ENCODE peak calls at places on chromosomes 2 and 18, in eight cellular contexts. W is K562; L is fibroblast of the aortic adventitia; Y is psoas muscle; T is H1; M is PC-9; J is CD8-positive, alpha-beta T cell; H is MG63. G is an unnamed sample.

GRCh38 chr18:25646971-25647370 is 295.0 kb upstream of the ZNF521 start:
- DNase-seq in W (no peak), L (peak), Y (no peak), T (no peak), M (no peak), J (no peak), H (no peak), G (no peak)

GRCh38 chr2:54586062-54586982 is 130.2 kb downstream of the SPTBN1 start:
- DNase-seq in W (no peak), L (peak), Y (no peak), T (no peak), M (no peak), J (peak), H (no peak), G (no peak)

GRCh38 chr2:231339318-231339717 is 56.2 kb upstream of the B3GNT7 start:
- DNase-seq in W (no peak), L (no peak), Y (no peak), T (no peak), M (no peak), J (no peak), H (no peak), G (no peak)

GRCh38 chr2:73112913-73113633 is at the start of gene RAB11FIP5:
- DNase-seq in W (peak), L (peak), Y (peak), T (no peak), M (peak), J (peak), H (peak), G (no peak)

GRCh38 chr2:11652555-11652954 is 17.4 kb downstream of the NTSR2 start:
- DNase-seq in W (no peak), L (no peak), Y (no peak), T (no peak), M (no peak), J (no peak), H (no peak), G (no peak)

GRCh38 chr2:100126897-100127401 is 15.4 kb downstream of the AFF3 start:
- DNase-seq in W (no peak), L (no peak), Y (no peak), T (no peak), M (no peak), J (no peak), H (no peak), G (no peak)

GRCh38 chr2:63699549-63699839 is 110.7 kb downstream of the MDH1 start:
- DNase-seq in W (no peak), L (peak), Y (no peak), T (no peak), M (no peak), J (no peak), H (no peak), G (no peak)

GRCh38 chr2:96113367-96113677 is 3.0 kb downstream of the ADRA2B start:
- DNase-seq in W (no peak), L (no peak), Y (no peak), T (no peak), M (no peak), J (no peak), H (no peak), G (no peak)

GRCh38 chr18:50687491-50687890 is 127.6 kb downstream of the MAPK4 start:
- DNase-seq in W (no peak), L (no peak), Y (no peak), T (no peak), M (no peak), J (no peak), H (no peak), G (no peak)

GRCh38 chr18:8364385-8364784 is 244.9 kb upstream of the RAB12 start:
- DNase-seq in W (no peak), L (peak), Y (no peak), T (no peak), M (no peak), J (no peak), H (no peak), G (no peak)

GRCh38 chr2:226671177-226671676 is 128.4 kb downstream of the IRS1 start:
- DNase-seq in W (no peak), L (no peak), Y (no peak), T (no peak), M (no peak), J (no peak), H (no peak), G (no peak)

GRCh38 chr2:201768918-201769317 is 11.8 kb downstream of the ALS2 start:
- DNase-seq in W (no peak), L (peak), Y (no peak), T (no peak), M (no peak), J (no peak), H (peak), G (no peak)

GRCh38 chr2:160658851-160659250 is 165.2 kb upstream of the RBMS1 start:
- DNase-seq in W (no peak), L (peak), Y (no peak), T (no peak), M (no peak), J (no peak), H (no peak), G (no peak)

GRCh38 chr18:45688834-45689233 is 35.1 kb upstream of the SLC14A1 start:
- DNase-seq in W (no peak), L (no peak), Y (no peak), T (no peak), M (no peak), J (peak), H (no peak), G (no peak)

GRCh38 chr2:109523536-109524361 is 90.0 kb downstream of the SEPTIN10 start:
- DNase-seq in W (no peak), L (no peak), Y (no peak), T (no peak), M (no peak), J (no peak), H (no peak), G (no peak)

GRCh38 chr2:217054791-217055190 is 194.9 kb upstream of the TNP1 start:
- DNase-seq in W (no peak), L (no peak), Y (no peak), T (no peak), M (no peak), J (no peak), H (no peak), G (peak)

GRCh38 chr2:201883559-201883958 is 77.2 kb downstream of the CDK15 start:
- DNase-seq in W (no peak), L (no peak), Y (peak), T (no peak), M (no peak), J (no peak), H (no peak), G (no peak)

GRCh38 chr2:173456960-173457359 is 102.3 kb downstream of the CDCA7 start:
- DNase-seq in W (no peak), L (no peak), Y (no peak), T (no peak), M (no peak), J (no peak), H (no peak), G (no peak)

GRCh38 chr2:88054300-88055048 is 1.1 kb downstream of the KRCC1 start:
- DNase-seq in W (no peak), L (peak), Y (no peak), T (no peak), M (no peak), J (peak), H (no peak), G (no peak)

GRCh38 chr2:18342901-18343300 is 217.6 kb downstream of the RDH14 start:
- DNase-seq in W (no peak), L (no peak), Y (no peak), T (no peak), M (no peak), J (no peak), H (no peak), G (no peak)

GRCh38 chr18:9890957-9891356 is 5.2 kb downstream of the TXNDC2 start:
- DNase-seq in W (no peak), L (no peak), Y (no peak), T (no peak), M (no peak), J (no peak), H (no peak), G (no peak)

GRCh38 chr18:79947054-79947755 is 4.2 kb downstream of the SLC66A2 start:
- DNase-seq in W (no peak), L (peak), Y (no peak), T (no peak), M (peak), J (no peak), H (peak), G (no peak)

GRCh38 chr2:42139141-42139540 is 30.0 kb upstream of the EML4 start:
- DNase-seq in W (no peak), L (peak), Y (no peak), T (no peak), M (no peak), J (no peak), H (no peak), G (no peak)

GRCh38 chr18:8020133-8020846 is 453.2 kb downstream of the PTPRM start:
- DNase-seq in W (no peak), L (no peak), Y (no peak), T (no peak), M (no peak), J (no peak), H (no peak), G (no peak)

GRCh38 chr2:237156131-237156856 is 70.6 kb downstream of the COPS8 start:
- DNase-seq in W (no peak), L (no peak), Y (peak), T (no peak), M (no peak), J (no peak), H (peak), G (peak)

GRCh38 chr2:72972744-72973535 is 55.6 kb downstream of the EMX1 start:
- DNase-seq in W (no peak), L (no peak), Y (no peak), T (no peak), M (no peak), J (no peak), H (no peak), G (no peak)

GRCh38 chr2:28009732-28010131 is 119.2 kb downstream of the BABAM2 start:
- DNase-seq in W (no peak), L (peak), Y (no peak), T (no peak), M (no peak), J (no peak), H (no peak), G (no peak)

GRCh38 chr2:230678018-230678417 is 34.6 kb upstream of the CAB39 start:
- DNase-seq in W (no peak), L (no peak), Y (no peak), T (no peak), M (no peak), J (no peak), H (no peak), G (no peak)

GRCh38 chr2:97718942-97719341 is 5.6 kb downstream of the ZAP70 start:
- DNase-seq in W (no peak), L (no peak), Y (no peak), T (no peak), M (no peak), J (no peak), H (no peak), G (no peak)

GRCh38 chr2:159640176-159640575 is 23.8 kb upstream of the BAZ2B start:
- DNase-seq in W (no peak), L (no peak), Y (no peak), T (no peak), M (no peak), J (no peak), H (no peak), G (no peak)

GRCh38 chr18:45402485-45403056 is 212.7 kb upstream of the SLC14A2 start:
- DNase-seq in W (no peak), L (peak), Y (no peak), T (no peak), M (peak), J (no peak), H (peak), G (no peak)

GRCh38 chr2:190280565-190281330 is 38.9 kb downstream of the HIBCH start:
- DNase-seq in W (no peak), L (peak), Y (no peak), T (no peak), M (no peak), J (no peak), H (no peak), G (no peak)

GRCh38 chr2:216578325-216578724 is 54.9 kb upstream of the IGFBP2 start:
- DNase-seq in W (no peak), L (no peak), Y (no peak), T (no peak), M (no peak), J (no peak), H (no peak), G (no peak)

GRCh38 chr2:144183744-144184143 is 336.2 kb downstream of the ZEB2 start:
- DNase-seq in W (no peak), L (no peak), Y (no peak), T (no peak), M (no peak), J (peak), H (no peak), G (no peak)

GRCh38 chr18:44708451-44709083 is 27.9 kb downstream of the SETBP1 start:
- DNase-seq in W (no peak), L (peak), Y (no peak), T (no peak), M (no peak), J (no peak), H (no peak), G (peak)

GRCh38 chr2:170975127-170975942 is 46.3 kb downstream of the GORASP2 start:
- DNase-seq in W (no peak), L (no peak), Y (no peak), T (no peak), M (no peak), J (no peak), H (no peak), G (no peak)

GRCh38 chr2:170974304-170974993 is 45.4 kb downstream of the GORASP2 start:
- DNase-seq in W (no peak), L (peak), Y (no peak), T (no peak), M (peak), J (no peak), H (no peak), G (peak)

GRCh38 chr2:170972508-170973224 is 43.6 kb downstream of the GORASP2 start:
- DNase-seq in W (no peak), L (peak), Y (no peak), T (no peak), M (no peak), J (no peak), H (no peak), G (no peak)

GRCh38 chr2:170973492-170974303 is 44.6 kb downstream of the GORASP2 start:
- DNase-seq in W (peak), L (peak), Y (peak), T (peak), M (peak), J (peak), H (peak), G (peak)

DNA sequence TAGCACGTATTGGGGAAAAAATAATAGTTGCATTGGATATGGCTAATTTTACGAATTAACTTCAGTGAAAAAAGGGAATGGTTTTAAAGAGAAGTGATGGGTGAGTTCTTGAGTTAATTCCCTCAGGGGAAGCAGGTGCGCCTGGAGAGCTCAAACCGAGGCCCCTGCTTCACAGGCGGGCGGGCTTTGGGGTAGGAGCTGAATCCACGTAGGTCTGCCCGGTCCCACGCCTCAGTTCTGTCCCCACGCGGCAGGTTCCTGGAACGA is 44.1 kb downstream of the GORASP2 start:
- DNase-seq in W (no peak), L (no peak), Y (no peak), T (no peak), M (no peak), J (no peak), H (no peak), G (no peak)
- H3K4me3 ChIP-seq in W (peak), L (peak), Y (peak), T (no peak), M (peak), J (peak), H (peak), G (peak)

GRCh38 chr2:71339685-71340084 is 8.1 kb downstream of the ZNF638 start:
- DNase-seq in W (no peak), L (no peak), Y (no peak), T (no peak), M (no peak), J (no peak), H (no peak), G (no peak)
- H3K4me3 ChIP-seq in W (no peak), L (no peak), Y (no peak), T (no peak), M (no peak), J (no peak), H (no peak), G (no peak)

GRCh38 chr2:33291278-33292013 is 185.0 kb upstream of the RASGRP3 start:
- DNase-seq in W (no peak), L (peak), Y (no peak), T (no peak), M (peak), J (no peak), H (peak), G (no peak)
- H3K4me3 ChIP-seq in W (no peak), L (peak), Y (peak), T (no peak), M (peak), J (no peak), H (no peak), G (peak)

DNA sequence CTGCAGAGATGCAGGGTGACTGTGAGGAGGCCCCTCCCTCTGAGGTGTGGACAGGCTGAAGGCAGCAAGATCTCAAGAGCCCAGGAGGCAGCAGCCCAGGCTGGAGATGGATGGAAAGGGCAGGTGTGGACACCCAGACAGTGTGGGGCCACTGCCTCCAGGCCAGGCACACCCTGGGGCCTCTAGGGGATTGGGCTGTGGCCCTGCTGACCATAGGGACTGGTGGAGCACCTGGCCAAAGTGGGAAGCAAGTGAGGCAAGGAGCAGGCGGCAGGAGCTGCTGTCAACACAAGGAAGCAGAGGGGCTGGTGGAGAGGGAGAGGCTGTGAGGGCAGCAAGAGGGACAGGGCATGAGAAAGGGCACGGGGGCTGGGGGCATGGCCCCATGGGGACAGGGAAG is 10.8 kb downstream of the SNED1 start:
- DNase-seq in W (no peak), L (no peak), Y (no peak), T (no peak), M (no peak), J (no peak), H (no peak), G (no peak)
- H3K4me3 ChIP-seq in W (no peak), L (no peak), Y (no peak), T (no peak), M (no peak), J (peak), H (no peak), G (no peak)

DNA sequence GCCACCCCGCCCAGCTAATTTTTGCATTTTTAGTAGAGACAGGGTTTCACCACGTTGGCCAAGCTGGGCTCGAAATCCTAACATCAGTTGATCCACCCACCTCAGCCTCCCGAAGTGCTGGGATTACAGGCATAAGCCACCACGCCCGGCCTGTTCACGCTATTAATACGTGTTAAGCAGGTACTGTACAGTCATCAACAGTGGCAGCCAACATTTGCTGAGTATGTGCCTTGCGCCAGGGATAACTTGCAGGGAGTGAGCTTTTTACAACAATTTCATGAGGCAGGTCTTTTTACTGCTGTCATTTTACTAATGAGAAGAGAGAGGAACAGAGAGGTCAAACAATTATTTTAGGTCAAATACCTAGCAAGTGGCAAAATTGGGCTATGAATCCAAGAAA is 115.2 kb downstream of the AP1S3 start:
- DNase-seq in W (no peak), L (no peak), Y (no peak), T (no peak), M (no peak), J (no peak), H (no peak), G (no peak)
- H3K4me3 ChIP-seq in W (no peak), L (no peak), Y (no peak), T (no peak), M (no peak), J (no peak), H (no peak), G (no peak)

GRCh38 chr2:157258520-157259326 is 1.2 kb downstream of the GALNT5 start:
- DNase-seq in W (peak), L (no peak), Y (no peak), T (no peak), M (no peak), J (no peak), H (no peak), G (no peak)
- H3K4me3 ChIP-seq in W (peak), L (peak), Y (no peak), T (no peak), M (no peak), J (no peak), H (peak), G (peak)

GRCh38 chr18:54830260-54830659 is 2.0 kb downstream of the RAB27B start:
- DNase-seq in W (no peak), L (no peak), Y (no peak), T (no peak), M (peak), J (no peak), H (no peak), G (no peak)
- H3K4me3 ChIP-seq in W (no peak), L (no peak), Y (no peak), T (no peak), M (peak), J (no peak), H (no peak), G (no peak)

GRCh38 chr2:29113027-29113686 is 2.1 kb upstream of the CLIP4 start:
- DNase-seq in W (no peak), L (peak), Y (no peak), T (no peak), M (peak), J (no peak), H (no peak), G (no peak)

GRCh38 chr2:29115797-29116781 is 874 bp downstream of the CLIP4 start:
- DNase-seq in W (no peak), L (peak), Y (peak), T (no peak), M (peak), J (peak), H (peak), G (peak)

GRCh38 chr2:29114841-29115609 is at the start of gene CLIP4:
- DNase-seq in W (no peak), L (peak), Y (peak), T (no peak), M (no peak), J (peak), H (peak), G (peak)

GRCh38 chr2:29113891-29114321 is 1.3 kb upstream of the CLIP4 start:
- DNase-seq in W (no peak), L (peak), Y (peak), T (no peak), M (peak), J (no peak), H (peak), G (peak)

DNA sequence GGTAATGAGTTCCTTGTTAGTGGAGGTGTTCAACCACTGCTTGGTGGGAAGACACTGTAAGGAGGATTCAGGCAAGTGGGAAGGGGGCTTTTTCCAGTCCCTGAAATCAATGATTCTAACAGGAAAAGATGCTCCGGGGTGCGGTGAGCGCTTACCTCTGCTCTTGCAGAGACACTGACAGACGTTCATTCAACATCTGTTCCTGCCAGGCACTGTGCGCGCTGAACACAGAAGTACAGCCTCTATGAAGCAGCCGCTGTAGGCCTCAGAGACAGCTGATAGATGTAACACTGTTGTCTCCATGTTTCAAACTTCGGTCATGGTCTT is 738 bp upstream of the CLIP4 start:
- DNase-seq in W (no peak), L (no peak), Y (no peak), T (no peak), M (no peak), J (peak), H (no peak), G (no peak)
- H3K4me3 ChIP-seq in W (no peak), L (peak), Y (peak), T (peak), M (peak), J (peak), H (no peak), G (peak)

GRCh38 chr18:31241900-31242409 is 76.0 kb upstream of the DSG1 start:
- DNase-seq in W (peak), L (no peak), Y (no peak), T (peak), M (peak), J (no peak), H (no peak), G (no peak)
- H3K4me3 ChIP-seq in W (no peak), L (no peak), Y (no peak), T (no peak), M (no peak), J (no peak), H (no peak), G (no peak)

G was measured in ascending aorta.